ENCODE peak calls at places on chromosome 20, in seven cellular contexts. F, C, L, Y, U, H and G are unnamed samples.

GRCh38 chr20:53621482-53622246 is 28.0 kb upstream of the ZNF217 start:
- DNase-seq in L (peak), H (peak), C (no peak), Y (peak), U (no peak), F (no peak), G (no peak)

GRCh38 chr20:58718729-58719128 is 26.1 kb downstream of the NPEPL1 start:
- DNase-seq in C (no peak), U (no peak), Y (no peak), L (no peak), H (no peak), F (no peak), G (no peak)

GRCh38 chr20:17735206-17735804 is 35.5 kb downstream of the BANF2 start:
- DNase-seq in C (no peak), H (no peak), F (no peak), U (peak), L (no peak), Y (peak), G (no peak)

GRCh38 chr20:41052742-41053419 is 24.3 kb downstream of the TOP1 start:
- DNase-seq in F (no peak), C (no peak), L (no peak), H (no peak), Y (no peak), U (no peak), G (no peak)

GRCh38 chr20:50153500-50154377 is at the start of gene PEDS1:
- DNase-seq in L (peak), H (peak), F (peak), U (no peak), Y (peak), C (peak), G (peak)

GRCh38 chr20:20520776-20521175 is 152.9 kb downstream of the INSM1 start:
- DNase-seq in Y (no peak), U (no peak), C (no peak), L (no peak), H (no peak), F (no peak), G (no peak)

GRCh38 chr20:4130404-4131189 is 115.2 kb upstream of the RNF24 start:
- DNase-seq in C (no peak), F (no peak), U (no peak), Y (peak), H (peak), L (no peak), G (no peak)

GRCh38 chr20:62191781-62192559 is 9.1 kb downstream of the MTG2 start:
- DNase-seq in C (no peak), H (no peak), U (no peak), F (no peak), L (no peak), Y (no peak), G (peak)

GRCh38 chr20:11496382-11496781 is 421.3 kb upstream of the BTBD3 start:
- DNase-seq in H (no peak), F (peak), U (no peak), Y (no peak), C (no peak), L (no peak), G (no peak)

GRCh38 chr20:1860446-1860845 is 34.8 kb upstream of the SIRPA start:
- DNase-seq in C (no peak), Y (peak), U (peak), L (no peak), F (no peak), H (no peak), G (no peak)

GRCh38 chr20:50695144-50695872 is 4.0 kb upstream of the RIPOR3 start:
- DNase-seq in L (no peak), H (no peak), Y (no peak), C (no peak), F (no peak), U (no peak), G (no peak)

GRCh38 chr20:59676877-59677140 is 72.5 kb downstream of the PHACTR3 start:
- DNase-seq in Y (no peak), U (no peak), C (no peak), H (no peak), L (no peak), F (no peak), G (no peak)

GRCh38 chr20:38192323-38192885 is 27.3 kb upstream of the TGM2 start:
- DNase-seq in H (no peak), L (no peak), C (no peak), U (no peak), Y (no peak), F (no peak), G (no peak)

GRCh38 chr20:39338977-39339376 is 376.8 kb downstream of the DHX35 start:
- DNase-seq in L (no peak), Y (no peak), F (no peak), C (no peak), H (no peak), U (no peak), G (no peak)

GRCh38 chr20:38450412-38450975 is 15.4 kb upstream of the SNHG17 start:
- DNase-seq in C (no peak), U (no peak), H (no peak), L (no peak), Y (peak), F (no peak), G (no peak)

GRCh38 chr20:2671977-2672376 is 8.0 kb upstream of the IDH3B start:
- DNase-seq in H (no peak), F (no peak), C (no peak), U (no peak), Y (no peak), L (no peak), G (no peak)

GRCh38 chr20:58700121-58700780 is 7.7 kb downstream of the NPEPL1 start:
- DNase-seq in L (no peak), U (no peak), C (no peak), Y (no peak), H (peak), F (no peak), G (peak)

GRCh38 chr20:63520939-63521601 is 505 bp downstream of the PPDPF start:
- DNase-seq in H (peak), F (peak), U (no peak), L (peak), Y (peak), C (peak), G (peak)

GRCh38 chr20:20439602-20440001 is 71.7 kb downstream of the INSM1 start:
- DNase-seq in C (no peak), Y (no peak), H (no peak), U (no peak), L (no peak), F (no peak), G (no peak)

GRCh38 chr20:60253471-60253870 is 295.2 kb downstream of the CDH26 start:
- DNase-seq in F (no peak), C (no peak), H (no peak), L (no peak), U (no peak), Y (no peak), G (no peak)

GRCh38 chr20:33166533-33167113 is 1.3 kb upstream of the BPIFA2 start:
- DNase-seq in Y (no peak), C (no peak), L (no peak), U (no peak), F (no peak), H (no peak), G (no peak)

GRCh38 chr20:4987130-4987529 is 14.2 kb downstream of the SLC23A2 start:
- DNase-seq in C (no peak), L (no peak), Y (no peak), H (no peak), F (no peak), U (no peak), G (no peak)

GRCh38 chr20:64212750-64213149 is 42.8 kb upstream of the PCMTD2 start:
- DNase-seq in L (peak), Y (no peak), H (no peak), C (no peak), U (no peak), F (no peak), G (peak)

GRCh38 chr20:14337400-14338171 is at the start of gene FLRT3:
- DNase-seq in H (no peak), U (peak), L (peak), C (peak), F (peak), Y (peak), G (no peak)